ENCODE peak calls at places on chromosomes 11 and 22, in five cellular contexts. N, F, S, W and Z are unnamed samples.

GRCh38 chr11:12284321-12285050 is 92.9 kb upstream of the PARVA start:
- DNase-seq in N (no peak), W (no peak), F (no peak), S (no peak), Z (no peak)

GRCh38 chr11:134125507-134125906 is 56.6 kb downstream of the JAM3 start:
- DNase-seq in S (no peak), N (no peak), F (no peak), W (no peak), Z (no peak)

GRCh38 chr11:79940165-79940564 is 499.3 kb upstream of the TENM4 start:
- DNase-seq in F (no peak), S (no peak), W (no peak), N (no peak), Z (no peak)

GRCh38 chr22:19291218-19291579 is 320 bp downstream of the CLTCL1 start:
- DNase-seq in F (peak; percentile 78), S (peak; percentile 90), N (peak; percentile 37), W (no peak), Z (no peak)

GRCh38 chr11:133553885-133554586 is 21.7 kb upstream of the OPCML start:
- DNase-seq in S (no peak), N (no peak), W (no peak), F (no peak), Z (no peak)

GRCh38 chr11:44894217-44894617 is 56.5 kb downstream of the TP53I11 start:
- DNase-seq in S (peak; percentile 85), F (peak; percentile 84), N (peak; percentile 40), W (no peak), Z (peak; percentile 63)

GRCh38 chr11:59643390-59643789 is 25.4 kb downstream of the PATL1 start:
- DNase-seq in N (no peak), F (no peak), W (no peak), S (no peak), Z (no peak)

GRCh38 chr11:19320764-19321163 is 80.0 kb upstream of the E2F8 start:
- DNase-seq in N (no peak), W (no peak), F (no peak), S (no peak), Z (no peak)

GRCh38 chr22:35559354-35560005 is 18.8 kb downstream of the RASD2 start:
- DNase-seq in N (no peak), W (no peak), F (no peak), S (no peak), Z (no peak)

GRCh38 chr11:113045146-113045545 is 83.9 kb downstream of the NCAM1 start:
- DNase-seq in N (no peak), S (no peak), W (no peak), F (no peak), Z (no peak)

GRCh38 chr22:28889625-28890024 is 6.3 kb downstream of the ZNRF3 start:
- DNase-seq in S (no peak), F (no peak), W (no peak), N (no peak), Z (no peak)

GRCh38 chr11:21323617-21324016 is 654.2 kb downstream of the NELL1 start:
- DNase-seq in F (no peak), N (no peak), S (no peak), W (no peak), Z (no peak)

GRCh38 chr11:47918370-47918690 is 62.0 kb upstream of the PTPRJ start:
- DNase-seq in N (no peak), W (no peak), S (no peak), F (no peak), Z (no peak)

GRCh38 chr22:28105396-28105795 is 186.3 kb upstream of the PITPNB start:
- DNase-seq in S (no peak), W (no peak), F (no peak), N (no peak), Z (no peak)

GRCh38 chr11:17331669-17332068 is 19.9 kb upstream of the NCR3LG1 start:
- DNase-seq in W (no peak), S (no peak), N (no peak), F (no peak), Z (no peak)

GRCh38 chr11:17333799-17334586 is 17.6 kb upstream of the NCR3LG1 start:
- DNase-seq in S (no peak), F (no peak), W (no peak), N (no peak), Z (no peak)

DNA sequence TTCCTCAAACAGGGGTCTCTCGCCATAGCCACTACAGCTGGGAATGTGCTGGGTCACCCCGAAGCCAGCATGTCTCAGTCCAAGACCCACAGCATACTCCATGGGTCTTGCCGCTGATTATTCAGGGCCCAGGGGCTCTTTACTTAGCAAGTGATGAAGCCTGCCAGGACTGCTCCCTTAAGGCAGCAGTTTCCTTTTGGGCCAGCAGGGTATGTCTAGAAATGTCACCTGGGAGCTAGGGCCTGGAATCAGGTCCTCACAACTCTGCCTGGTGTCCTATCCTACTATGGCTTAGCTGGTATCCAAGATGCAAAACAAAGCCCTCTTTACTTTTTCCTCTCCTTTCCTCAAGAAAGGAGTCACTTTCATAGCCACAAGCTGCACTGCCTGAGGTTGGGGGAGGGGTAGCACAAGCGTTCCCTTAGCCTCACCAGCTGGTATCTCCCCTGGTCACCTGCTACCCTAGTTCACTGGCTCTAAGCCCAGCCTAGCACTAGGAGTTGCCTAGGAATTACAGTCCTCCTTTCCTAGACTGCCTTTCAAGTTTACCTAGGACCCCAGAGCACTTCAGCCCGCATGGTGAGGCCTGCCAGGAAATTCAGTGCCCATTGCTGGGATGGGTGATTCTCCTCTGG is 22.6 kb upstream of the NCR3LG1 start:
- DNase-seq in W (no peak), N (peak; percentile 43), F (no peak), S (no peak), Z (no peak)
- TF ChIP-seq CTCF in W (no peak), N (no peak), F (no peak), S (no peak), Z (no peak)

DNA sequence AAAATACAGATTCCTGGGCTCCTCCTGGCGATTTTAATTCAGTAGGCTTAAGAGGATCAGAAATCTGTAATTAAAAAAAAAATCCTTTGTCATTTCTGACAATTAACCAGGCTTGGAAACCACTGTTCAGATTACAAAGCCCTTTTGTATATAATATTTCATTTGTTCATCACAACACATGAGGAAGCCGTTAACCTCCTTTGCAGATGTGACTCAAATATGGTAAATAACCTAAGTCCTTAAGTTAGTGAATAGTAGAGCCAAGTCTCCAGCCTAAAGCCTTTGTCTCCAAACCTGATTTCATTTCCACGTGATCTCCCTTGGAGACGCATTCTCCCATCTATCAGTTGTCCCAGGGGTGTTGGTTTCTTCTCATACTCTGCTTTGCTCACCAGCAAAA is 67.6 kb downstream of the UBASH3B start:
- DNase-seq in S (no peak), W (no peak), N (no peak), F (no peak), Z (no peak)
- H3K27ac ChIP-seq in S (no peak overlapping the region), W (no peak overlapping the region), N (no peak overlapping the region), F (no peak overlapping the region), Z (no peak overlapping the region)

DNA sequence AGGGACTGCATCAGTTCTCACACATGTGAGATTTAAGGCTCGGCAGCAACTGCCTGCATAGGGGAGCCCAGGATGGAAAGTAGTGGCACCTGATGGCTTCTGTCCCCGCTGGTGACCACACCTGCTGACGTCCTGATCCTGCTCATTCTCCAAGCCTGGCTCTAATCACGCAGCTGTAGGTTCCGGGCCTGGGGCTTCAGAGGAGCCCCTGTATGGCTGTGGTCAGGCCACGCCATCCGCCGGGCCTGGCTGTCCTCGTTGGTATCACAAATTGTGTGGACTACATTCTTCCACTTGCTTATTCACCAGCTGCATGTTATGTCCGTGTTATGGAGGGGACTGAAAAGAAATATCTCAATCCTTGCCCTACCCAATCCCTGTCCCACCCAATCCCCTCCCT is 580.0 kb downstream of the TBC1D22A start:
- DNase-seq in F (no peak), W (no peak), N (no peak), S (no peak), Z (no peak)
- H3K9me3 ChIP-seq in F (no peaks in the 10 kb centered on the region), W (no peaks in the 10 kb centered on the region), N (no peaks in the 10 kb centered on the region), S (no peaks in the 10 kb centered on the region), Z (no peaks in the 10 kb centered on the region)

GRCh38 chr11:4825132-4825531 is 4.0 kb downstream of the OR51F2 start:
- DNase-seq in S (no peak), F (no peak), W (no peak), N (no peak), Z (no peak)

GRCh38 chr11:4830909-4831308 is 9.8 kb downstream of the OR51F2 start:
- DNase-seq in N (no peak), S (no peak), F (no peak), W (no peak), Z (no peak)

GRCh38 chr11:4821021-4821420 is at the start of gene OR51F2:
- DNase-seq in F (no peak), S (no peak), W (no peak), N (no peak), Z (no peak)

GRCh38 chr11:4826425-4826824 is 5.3 kb downstream of the OR51F2 start:
- DNase-seq in W (no peak), S (no peak), N (no peak), F (no peak), Z (no peak)
- TF ChIP-seq CTCF in W (no peak), S (no peak), N (no peak), F (peak; percentile 41), Z (no peak)

DNA sequence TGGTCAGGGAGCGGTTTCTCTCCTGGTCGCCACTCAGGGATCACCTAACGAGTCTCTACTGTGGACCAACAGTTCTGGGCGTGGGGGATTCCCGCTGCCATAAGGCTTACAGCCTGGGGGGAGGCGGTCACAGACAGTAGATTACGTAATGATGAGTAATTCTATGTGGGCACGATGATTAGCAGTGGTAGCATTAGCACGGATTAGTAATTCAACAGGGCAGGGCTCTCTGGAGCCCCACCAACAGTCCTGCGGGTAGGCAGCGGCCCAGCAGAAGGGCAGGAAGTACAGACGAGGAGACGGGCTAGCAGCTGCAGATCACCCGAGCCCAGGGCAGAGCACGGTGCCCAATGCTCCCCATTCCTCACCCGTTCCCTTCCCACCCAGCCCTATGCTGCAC is 3.6 kb downstream of the SHISAL1 start:
- DNase-seq in W (no peak), F (no peak), N (no peak), S (no peak), Z (no peak)
- H3K27ac ChIP-seq in W (peak overlapping the region; percentile 72), F (no peak overlapping the region), N (no peak overlapping the region), S (no peak overlapping the region), Z (no peak overlapping the region)

DNA sequence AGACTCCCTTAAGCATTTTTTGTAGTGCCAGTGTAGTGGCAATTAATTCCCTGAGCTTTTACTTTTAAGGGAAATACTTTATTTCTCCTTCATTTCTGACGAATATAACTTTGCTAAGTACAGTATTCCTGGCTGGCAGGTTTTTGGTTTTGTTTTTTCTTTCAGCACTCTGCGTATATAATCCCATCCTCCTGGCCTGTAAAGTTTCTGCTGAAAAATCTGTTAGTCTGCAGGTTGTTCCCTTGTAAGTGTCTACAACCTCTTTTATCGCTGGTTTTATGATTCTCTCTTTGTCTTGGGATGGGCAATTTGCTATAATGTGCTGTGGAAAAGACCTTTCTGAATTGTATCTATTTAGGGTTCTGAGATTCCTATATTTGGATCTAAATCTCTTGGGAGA is 56.0 kb downstream of the KCNQ1OT1 start:
- DNase-seq in F (no peak), N (no peak), W (no peak), S (no peak), Z (no peak)
- H3K9me3 ChIP-seq in F (peaks cover 92% of the 10 kb centered on the region), N (no peaks in the 10 kb centered on the region), W (peaks cover 79% of the 10 kb centered on the region), S (peaks cover 66% of the 10 kb centered on the region), Z (peaks cover 59% of the 10 kb centered on the region)

GRCh38 chr11:73464347-73464746 is 88.1 kb downstream of the RELT start:
- DNase-seq in N (no peak), W (no peak), S (no peak), F (no peak), Z (no peak)

GRCh38 chr11:73467505-73467904 is 91.3 kb downstream of the RELT start:
- DNase-seq in S (no peak), W (no peak), N (no peak), F (no peak), Z (no peak)

GRCh38 chr11:73468590-73469161 is 92.5 kb downstream of the RELT start:
- DNase-seq in F (no peak), W (no peak), S (no peak), N (no peak), Z (no peak)

GRCh38 chr11:73465019-73465675 is 88.9 kb downstream of the RELT start:
- DNase-seq in N (no peak), F (no peak), W (no peak), S (no peak), Z (no peak)

GRCh38 chr11:73466643-73467042 is 90.4 kb downstream of the RELT start:
- DNase-seq in S (no peak), W (no peak), F (no peak), N (no peak), Z (no peak)
- TF ChIP-seq CTCF in S (no peak), W (no peak), F (no peak), N (no peak), Z (no peak)